ENCODE peak calls at places on chromosomes 2 and 18, in ten cellular contexts. N, J, C, O, G, A, X, P, S and U are unnamed samples.

GRCh38 chr2:63853527-63854310 is 12.0 kb downstream of the UGP2 start:
- DNase-seq in O (no peak), C (no peak), A (no peak), X (no peak), G (no peak), S (no peak), N (no peak), J (no peak), P (no peak), U (no peak)

GRCh38 chr2:66569321-66569851 is 134.5 kb downstream of the MEIS1 start:
- DNase-seq in G (no peak), S (no peak), N (no peak), X (no peak), O (no peak), A (no peak), J (peak; percentile 72), C (no peak), P (peak; percentile 39), U (no peak)

GRCh38 chr2:191835100-191835499 is 11.8 kb downstream of the CAVIN2 start:
- DNase-seq in J (no peak), P (no peak), N (no peak), X (no peak), C (no peak), O (no peak), S (no peak), G (no peak), A (no peak), U (no peak)

GRCh38 chr2:181203916-181204315 is 223.5 kb downstream of the UBE2E3 start:
- DNase-seq in J (no peak), G (no peak), A (no peak), N (no peak), S (no peak), C (no peak), X (no peak), P (no peak), O (no peak), U (no peak)

GRCh38 chr2:85750509-85751299 is 3.1 kb upstream of the ATOH8 start:
- DNase-seq in J (peak; percentile 79), A (peak; percentile 89), X (no peak), N (peak; percentile 74), P (peak; percentile 58), S (no peak), G (no peak), O (peak; percentile 63), C (peak; percentile 81), U (peak; percentile 66)

GRCh38 chr2:148914463-148914862 is 39.4 kb downstream of the KIF5C start:
- DNase-seq in O (no peak), J (no peak), P (no peak), A (no peak), N (no peak), C (no peak), S (no peak), X (no peak), G (no peak), U (no peak)

GRCh38 chr2:44459754-44460153 is 98.0 kb downstream of the CAMKMT start:
- DNase-seq in O (no peak), N (no peak), A (no peak), J (no peak), S (no peak), P (no peak), C (no peak), X (no peak), G (no peak), U (no peak)

GRCh38 chr2:207928079-207928478 is 97.2 kb downstream of the PLEKHM3 start:
- DNase-seq in X (no peak), P (no peak), N (no peak), J (no peak), S (no peak), C (no peak), A (no peak), G (no peak), O (no peak), U (no peak)

GRCh38 chr2:234676109-234676858 is 179.4 kb upstream of the ARL4C start:
- DNase-seq in J (no peak), P (no peak), C (no peak), X (no peak), G (no peak), A (no peak), O (no peak), S (no peak), N (no peak), U (no peak)

GRCh38 chr2:38632018-38632417 is 29.3 kb upstream of the HNRNPLL start:
- DNase-seq in S (no peak), A (no peak), J (no peak), C (no peak), P (no peak), X (no peak), N (no peak), O (no peak), G (no peak), U (no peak)

GRCh38 chr18:72674710-72675109 is 130.6 kb upstream of the CBLN2 start:
- DNase-seq in P (no peak), O (no peak), X (no peak), A (no peak), J (no peak), S (no peak), C (no peak), G (no peak), N (no peak), U (peak; percentile 64)

GRCh38 chr2:235406420-235406819 is 87.4 kb upstream of the AGAP1 start:
- DNase-seq in C (peak; percentile 59), G (no peak), N (no peak), X (no peak), O (no peak), J (no peak), A (no peak), S (no peak), P (no peak), U (no peak)

GRCh38 chr2:85418132-85419008 is at the start of gene SH2D6:
- DNase-seq in X (peak; percentile 61), A (peak; percentile 91), S (peak; percentile 49), C (peak; percentile 92), G (no peak), O (peak; percentile 80), N (peak; percentile 87), P (peak; percentile 89), J (peak; percentile 85), U (peak; percentile 92)

GRCh38 chr2:120856421-120856862 is 120.8 kb downstream of the GLI2 start:
- DNase-seq in C (peak; percentile 27), A (no peak), G (no peak), J (no peak), O (no peak), X (no peak), S (no peak), P (no peak), N (no peak), U (no peak)

GRCh38 chr2:108492364-108492763 is 41.9 kb upstream of the LIMS1 start:
- DNase-seq in S (no peak), O (no peak), N (no peak), C (no peak), G (peak; percentile 76), X (no peak), A (no peak), P (no peak), J (no peak), U (no peak)

GRCh38 chr2:197148401-197148800 is 162.2 kb downstream of the ANKRD44 start:
- DNase-seq in J (no peak), G (no peak), S (no peak), N (no peak), O (no peak), C (no peak), P (no peak), X (no peak), A (no peak), U (no peak)

GRCh38 chr2:197149546-197149945 is 161.0 kb downstream of the ANKRD44 start:
- DNase-seq in A (no peak), X (no peak), P (no peak), C (no peak), O (no peak), G (no peak), N (no peak), S (no peak), J (no peak), U (no peak)

GRCh38 chr2:197158138-197158537 is 152.4 kb downstream of the ANKRD44 start:
- DNase-seq in C (no peak), N (no peak), X (no peak), G (no peak), O (no peak), A (no peak), P (no peak), J (no peak), S (no peak), U (no peak)

GRCh38 chr2:197147942-197148341 is 162.6 kb downstream of the ANKRD44 start:
- DNase-seq in O (no peak), N (no peak), P (no peak), G (no peak), S (no peak), C (no peak), J (no peak), A (no peak), X (no peak), U (no peak)

GRCh38 chr2:197152451-197153228 is 157.9 kb downstream of the ANKRD44 start:
- DNase-seq in O (peak; percentile 34), X (peak; percentile 73), N (no peak), A (no peak), C (peak; percentile 46), S (no peak), G (peak; percentile 13), P (peak; percentile 94), J (no peak), U (no peak)
- TF ChIP-seq CTCF in O (peak; percentile 58), X (peak; percentile 31), N (no peak), A (no peak), C (peak; percentile 13), S (no peak), G (no peak), P (peak; percentile 64), J (no peak), U (no peak)

DNA sequence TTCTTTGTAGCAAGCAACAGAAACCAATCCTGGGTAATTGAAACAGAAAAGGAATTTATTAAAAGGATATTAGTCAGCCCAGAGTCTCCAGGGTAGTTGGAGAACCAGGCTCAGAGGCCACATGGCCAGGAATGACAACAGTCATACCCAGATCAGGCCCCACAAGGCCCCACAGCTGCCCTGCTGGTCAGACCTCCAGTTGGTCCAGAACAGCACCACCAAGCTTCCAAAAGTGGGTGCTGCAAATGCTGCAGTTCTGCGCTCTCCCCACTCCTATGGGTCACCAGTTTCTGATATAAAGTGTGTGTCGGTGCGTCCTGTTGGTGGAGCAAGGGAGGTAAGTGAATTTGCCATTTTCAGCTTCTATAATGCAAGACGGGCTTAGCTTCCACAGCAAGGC is 29.9 kb downstream of the KLHL29 start:
- DNase-seq in J (no peak), P (no peak), N (no peak), O (no peak), X (no peak), G (no peak), S (no peak), A (peak; percentile 57), C (no peak), U (no peak)
- TF ChIP-seq CTCF in J (no peak), P (peak; percentile 58), N (no peak), O (no peak), X (peak; percentile 26), G (peak; percentile 16), S (no peak), A (no peak), C (no peak), U (peak; percentile 17)

GRCh38 chr2:238015705-238016104 is 45.1 kb upstream of the SCLY start:
- DNase-seq in S (no peak), C (no peak), O (no peak), A (no peak), X (no peak), N (no peak), P (peak; percentile 13), J (no peak), G (no peak), U (no peak)
- TF ChIP-seq CTCF in S (no peak), C (no peak), O (no peak), A (no peak), X (no peak), N (no peak), P (peak; percentile 65), J (no peak), G (peak; percentile 28), U (no peak)

GRCh38 chr2:164667566-164667965 is 46.3 kb upstream of the GRB14 start:
- DNase-seq in S (no peak), O (no peak), J (no peak), C (no peak), P (no peak), X (no peak), A (no peak), G (no peak), N (no peak), U (no peak)
- TF ChIP-seq CTCF in S (no peak), O (no peak), J (no peak), C (no peak), P (no peak), X (no peak), A (no peak), G (no peak), N (no peak), U (no peak)